ENCODE peak calls at places on chromosome 6, in six cellular contexts. B, P, N, C, S and H are unnamed samples.

GRCh38 chr6:168706471-168707177 is 265.6 kb downstream of the SMOC2 start:
- DNase-seq in B (no peak), P (no peak), N (no peak), C (no peak), S (no peak), H (no peak)

GRCh38 chr6:52454556-52454955 is 34.4 kb downstream of the EFHC1 start:
- DNase-seq in B (peak), P (peak), N (no peak), C (no peak), S (no peak), H (no peak)

GRCh38 chr6:167893416-167893815 is 66.7 kb downstream of the AFDN start:
- DNase-seq in B (peak), P (peak), N (peak), C (no peak), S (no peak), H (peak)

GRCh38 chr6:169774347-169774746 is 22.9 kb downstream of the ERMARD start:
- DNase-seq in B (no peak), P (peak), N (no peak), C (no peak), S (no peak), H (no peak)

GRCh38 chr6:83096791-83097190 is 29.3 kb downstream of the DOP1A start:
- DNase-seq in B (peak), P (no peak), N (no peak), C (no peak), S (no peak), H (no peak)

GRCh38 chr6:38146021-38146657 is 326.6 kb downstream of the ZFAND3 start:
- DNase-seq in B (peak), P (no peak), N (no peak), C (no peak), S (no peak), H (no peak)

GRCh38 chr6:42921801-42922200 is 5.9 kb downstream of the PTCRA start:
- DNase-seq in B (no peak), P (no peak), N (no peak), C (no peak), S (no peak), H (no peak)

GRCh38 chr6:5175195-5175594 is 85.6 kb downstream of the LYRM4 start:
- DNase-seq in B (no peak), P (peak), N (no peak), C (no peak), S (peak), H (peak)

GRCh38 chr6:53643481-53643965 is 22.0 kb downstream of the KLHL31 start:
- DNase-seq in B (peak), P (no peak), N (peak), C (no peak), S (no peak), H (no peak)

GRCh38 chr6:47437592-47437991 is 40.0 kb upstream of the CD2AP start:
- DNase-seq in B (no peak), P (no peak), N (no peak), C (no peak), S (no peak), H (no peak)
- H2BK15ac ChIP-seq in B (no peak), P (no peak), N (no peak), C (no peak), S (no peak), H (no peak)

DNA sequence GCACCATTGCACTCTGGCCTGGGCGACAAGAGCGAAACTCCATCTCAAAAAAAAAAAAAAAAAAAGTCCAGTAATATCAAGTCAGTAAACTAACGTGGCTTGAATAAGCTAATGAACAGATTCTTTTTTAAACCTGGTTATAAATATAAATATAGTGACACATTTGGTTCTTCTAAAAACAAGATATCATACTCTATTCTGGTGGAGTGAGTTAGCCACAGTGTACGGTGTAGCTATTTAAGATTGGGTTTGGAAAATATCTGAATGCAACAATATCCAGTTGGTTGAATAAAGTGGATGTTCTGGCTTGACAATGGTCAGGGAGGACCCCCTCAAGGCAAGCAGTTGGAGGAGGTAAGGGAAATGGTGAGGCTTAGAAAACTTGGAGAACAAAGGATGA is 5.9 kb upstream of the DEK start:
- DNase-seq in B (no peak), P (no peak), N (no peak), C (no peak), S (no peak), H (no peak)
- H2BK15ac ChIP-seq in B (no peak), P (no peak), N (no peak), C (no peak), S (no peak), H (no peak)

DNA sequence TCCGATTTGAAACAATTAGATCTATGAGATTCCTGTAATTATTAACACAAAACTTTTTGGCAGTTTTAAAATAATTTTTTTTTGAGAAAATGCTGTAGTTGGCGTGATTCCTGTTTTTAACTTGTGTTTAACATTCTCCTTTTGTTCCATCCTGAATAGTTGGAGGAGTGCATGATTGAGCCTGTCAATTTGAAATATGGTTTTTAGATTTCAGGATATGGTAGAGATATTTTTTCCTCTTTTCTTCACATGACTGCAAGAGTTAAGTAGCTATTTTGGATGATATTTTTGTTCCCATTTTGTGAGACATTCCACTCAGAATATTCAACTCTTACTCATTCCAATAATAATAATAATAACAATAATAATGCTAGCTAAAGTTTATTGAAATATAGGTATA is 241.7 kb upstream of the MAN1A1 start:
- DNase-seq in B (no peak), P (no peak), N (no peak), C (no peak), S (no peak), H (no peak)
- H2BK15ac ChIP-seq in B (no peak), P (no peak), N (no peak), C (no peak), S (no peak), H (no peak)

GRCh38 chr6:16591681-16592549 is 169.3 kb downstream of the ATXN1 start:
- DNase-seq in B (no peak), P (no peak), N (no peak), C (no peak), S (no peak), H (no peak)
- H2BK15ac ChIP-seq in B (no peak), P (no peak), N (no peak), C (no peak), S (no peak), H (no peak)

GRCh38 chr6:76222189-76222588 is 149.7 kb upstream of the IMPG1 start:
- DNase-seq in B (no peak), P (no peak), N (no peak), C (no peak), S (no peak), H (no peak)
- H2BK15ac ChIP-seq in B (no peak), P (no peak), N (no peak), C (no peak), S (no peak), H (no peak)

GRCh38 chr6:147438758-147439528 is 69.5 kb upstream of the SAMD5 start:
- DNase-seq in B (no peak), P (peak), N (no peak), C (peak), S (peak), H (peak)
- H2BK15ac ChIP-seq in B (no peak), P (no peak), N (no peak), C (no peak), S (no peak), H (no peak)

GRCh38 chr6:18100296-18100695 is 22.2 kb downstream of the NHLRC1 start:
- DNase-seq in B (no peak), P (no peak), N (no peak), C (no peak), S (no peak), H (no peak)

GRCh38 chr6:18101873-18102272 is 20.6 kb downstream of the NHLRC1 start:
- DNase-seq in B (no peak), P (no peak), N (no peak), C (no peak), S (no peak), H (no peak)

GRCh38 chr6:18099501-18099900 is 23.0 kb downstream of the NHLRC1 start:
- DNase-seq in B (no peak), P (no peak), N (no peak), C (no peak), S (no peak), H (no peak)

GRCh38 chr6:18101271-18101670 is 21.2 kb downstream of the NHLRC1 start:
- DNase-seq in B (peak), P (no peak), N (peak), C (no peak), S (no peak), H (no peak)

GRCh38 chr6:18102783-18103509 is 19.5 kb downstream of the NHLRC1 start:
- DNase-seq in B (no peak), P (no peak), N (no peak), C (no peak), S (no peak), H (no peak)
- H2BK15ac ChIP-seq in B (no peak), P (no peak), N (no peak), C (no peak), S (no peak), H (no peak)